ENCODE peak calls at places on chromosome 5, in eight cellular contexts. M is amniotic stem cell; D is mesendoderm; U is HTR-8/SVneo; E is activated CD4-positive, alpha-beta T cell treated with anti-CD3 and anti-CD28 coated beads for 48 hours; V is T-helper 1 cell; Y is astrocyte of the hippocampus; P is pancreas. Q is an unnamed sample.

GRCh38 chr5:170597876-170598275 is 94.1 kb downstream of the KCNIP1 start:
- DNase-seq in M (no peak), D (no peak), U (peak), E (no peak), V (no peak), Y (peak), P (no peak), Q (no peak)

GRCh38 chr5:75203604-75204003 is 33.1 kb downstream of the ANKRD31 start:
- DNase-seq in M (no peak), D (no peak), U (no peak), E (no peak), V (no peak), Y (no peak), P (no peak), Q (no peak)

GRCh38 chr5:132782101-132782500 is 5.1 kb upstream of the SEPTIN8 start:
- DNase-seq in M (peak), D (no peak), U (peak), E (no peak), V (no peak), Y (peak), P (no peak), Q (no peak)

GRCh38 chr5:80662108-80662507 is 7.3 kb upstream of the DHFR start:
- DNase-seq in M (no peak), D (no peak), U (no peak), E (no peak), V (no peak), Y (no peak), P (no peak), Q (no peak)

GRCh38 chr5:73943375-73943774 is 317.4 kb downstream of the ARHGEF28 start:
- DNase-seq in M (no peak), D (no peak), U (no peak), E (no peak), V (no peak), Y (no peak), P (no peak), Q (no peak)

GRCh38 chr5:108720416-108720815 is 27.3 kb upstream of the FER start:
- DNase-seq in M (no peak), D (no peak), U (no peak), E (no peak), V (no peak), Y (no peak), P (no peak), Q (no peak)

GRCh38 chr5:174532453-174533126 is 191.8 kb upstream of the MSX2 start:
- DNase-seq in M (peak), D (peak), U (peak), E (peak), V (no peak), Y (peak), P (peak), Q (peak)

GRCh38 chr5:6419340-6419852 is 29.3 kb upstream of the UBE2QL1 start:
- DNase-seq in M (no peak), D (no peak), U (peak), E (no peak), V (no peak), Y (no peak), P (peak), Q (no peak)

GRCh38 chr5:115377468-115378217 is 81.2 kb upstream of the CCDC112 start:
- DNase-seq in M (peak), D (no peak), U (peak), E (no peak), V (no peak), Y (peak), P (no peak), Q (no peak)

GRCh38 chr5:163567811-163568210 is 62.4 kb downstream of the MAT2B start:
- DNase-seq in M (no peak), D (no peak), U (no peak), E (no peak), V (no peak), Y (peak), P (no peak), Q (no peak)

Q was measured in left colon.